ENCODE peak calls at places on chromosomes 2 and 18, in nine cellular contexts. G is T follicular helper cell; P is NB4; S is AG08395; T is SK-N-SH; O is heart left ventricle; I is NCI-H2029; U is CD8-positive, alpha-beta T cell; C is T-helper 2 cell. L is an unnamed sample.

GRCh38 chr2:118371500-118371899 is 283.2 kb downstream of the INSIG2 start:
- DNase-seq in O (no peak), U (no peak), S (peak; percentile 79), C (no peak), P (peak; percentile 35), I (no peak), T (peak; percentile 31), G (no peak), L (no peak)

GRCh38 chr2:238462782-238463396 is 36.2 kb downstream of the ASB1 start:
- DNase-seq in T (peak; percentile 69), G (no peak), I (peak; percentile 19), S (peak; percentile 55), C (no peak), U (no peak), P (peak; percentile 74), O (no peak), L (no peak)

GRCh38 chr2:60070166-60070565 is 483.3 kb downstream of the BCL11A start:
- DNase-seq in C (no peak), U (no peak), G (no peak), I (no peak), S (no peak), P (no peak), O (no peak), T (no peak), L (no peak)

GRCh38 chr2:148989882-148990493 is 48.5 kb upstream of the LYPD6B start:
- DNase-seq in I (peak; percentile 78), P (peak; percentile 87), O (no peak), T (peak; percentile 64), G (peak; percentile 34), U (peak; percentile 4), C (peak; percentile 23), S (peak; percentile 86), L (peak; percentile 18)

GRCh38 chr2:210474776-210475175 is 1.8 kb downstream of the LANCL1 start:
- DNase-seq in T (no peak), C (no peak), U (no peak), S (no peak), O (no peak), I (no peak), P (peak; percentile 17), G (no peak), L (no peak)

GRCh38 chr2:12005886-12006681 is 259.7 kb downstream of the LPIN1 start:
- DNase-seq in U (peak; percentile 38), I (peak; percentile 21), C (peak; percentile 11), S (no peak), T (no peak), P (peak; percentile 39), G (peak; percentile 42), O (no peak), L (no peak)

GRCh38 chr2:50773533-50773932 is 258.4 kb downstream of the NRXN1 start:
- DNase-seq in I (no peak), G (no peak), P (no peak), S (no peak), T (no peak), U (no peak), O (no peak), C (no peak), L (no peak)

GRCh38 chr2:233464531-233465240 is 101.9 kb downstream of the USP40 start:
- DNase-seq in S (no peak), P (no peak), U (no peak), O (no peak), G (no peak), I (no peak), C (no peak), T (no peak), L (no peak)

GRCh38 chr18:50806208-50806616 is 13.6 kb downstream of the MRO start:
- DNase-seq in P (peak; percentile 29), C (no peak), U (no peak), S (no peak), O (peak; percentile 71), G (no peak), I (no peak), T (no peak), L (no peak)

GRCh38 chr2:232571026-232571474 is 20.6 kb downstream of the EIF4E2 start:
- DNase-seq in T (no peak), P (no peak), U (no peak), O (no peak), S (no peak), G (no peak), I (no peak), C (no peak), L (no peak)

GRCh38 chr18:23276456-23276855 is 141.2 kb downstream of the CABLES1 start:
- DNase-seq in G (no peak), S (no peak), P (no peak), T (no peak), U (no peak), O (no peak), I (no peak), C (no peak), L (no peak)

GRCh38 chr2:201931955-201932354 is 101.7 kb upstream of the FZD7 start:
- DNase-seq in I (no peak), U (no peak), S (peak; percentile 87), P (no peak), G (no peak), O (no peak), T (no peak), C (no peak), L (no peak)

GRCh38 chr2:172358784-172359556 is 68.4 kb upstream of the ITGA6 start:
- DNase-seq in C (no peak), O (no peak), P (no peak), G (no peak), T (no peak), I (no peak), S (no peak), U (no peak), L (no peak)

GRCh38 chr2:241135737-241136136 is 13.5 kb downstream of the PASK start:
- DNase-seq in O (no peak), P (no peak), C (no peak), I (no peak), S (no peak), U (no peak), T (no peak), G (no peak), L (no peak)

GRCh38 chr2:137943035-137943830 is 21.0 kb upstream of the HNMT start:
- DNase-seq in P (no peak), T (no peak), U (no peak), I (no peak), O (no peak), G (no peak), S (no peak), C (no peak), L (no peak)

GRCh38 chr2:230520875-230521155 is 104.8 kb downstream of the SP100 start:
- DNase-seq in O (no peak), C (no peak), U (no peak), P (no peak), G (no peak), S (no peak), T (no peak), I (no peak), L (no peak)

GRCh38 chr2:134372611-134373131 is 118.8 kb downstream of the MGAT5 start:
- DNase-seq in I (no peak), O (no peak), U (no peak), T (no peak), G (no peak), C (no peak), P (no peak), S (peak; percentile 79), L (no peak)

L was measured in brain pericyte.